ENCODE peak calls at places on chromosome 6, in four cellular contexts. U is esophagus squamous epithelium, D is prostate gland, G is IMR-90. N is an unnamed sample.

GRCh38 chr6:95501032-95501904 is 76.1 kb upstream of the MANEA start:
- DNase-seq in U (no peak), G (no peak), D (no peak), N (no peak)

GRCh38 chr6:163457637-163458561 is 43.4 kb downstream of the QKI start:
- DNase-seq in D (no peak), U (no peak), G (peak; percentile 95), N (no peak)

GRCh38 chr6:152598421-152598820 is 38.7 kb downstream of the SYNE1 start:
- DNase-seq in G (peak; percentile 13), U (no peak), D (no peak), N (no peak)

GRCh38 chr6:41451039-41451438 is 95.1 kb upstream of the FOXP4 start:
- DNase-seq in U (no peak), G (no peak), D (no peak), N (no peak)

GRCh38 chr6:161743526-161744196 is 469.8 kb upstream of the AGPAT4 start:
- DNase-seq in G (no peak), D (no peak), U (no peak), N (peak; percentile 36)

GRCh38 chr6:77416839-77417238 is 46.5 kb downstream of the HTR1B start:
- DNase-seq in D (no peak), U (no peak), G (no peak), N (no peak)

GRCh38 chr6:148464319-148465010 is 121.8 kb downstream of the SASH1 start:
- DNase-seq in G (peak; percentile 79), D (peak; percentile 47), U (no peak), N (peak; percentile 82)

GRCh38 chr6:149855040-149855654 is 9.0 kb downstream of the LRP11 start:
- DNase-seq in D (no peak), U (no peak), G (peak; percentile 94), N (no peak)

GRCh38 chr6:139540276-139540675 is 165.8 kb upstream of the CITED2 start:
- DNase-seq in D (no peak), U (no peak), G (peak; percentile 77), N (no peak)

GRCh38 chr6:28940294-28940858 is 16.6 kb upstream of the TRIM27 start:
- DNase-seq in G (no peak), D (peak; percentile 75), U (no peak), N (peak; percentile 56)

GRCh38 chr6:72649032-72649984 is 27.4 kb downstream of the KCNQ5 start:
- DNase-seq in D (no peak), U (no peak), G (peak; percentile 83), N (no peak)

GRCh38 chr6:21769405-21769851 is 175.9 kb downstream of the SOX4 start:
- DNase-seq in U (no peak), G (peak; percentile 98), D (no peak), N (peak; percentile 18)

GRCh38 chr6:64376394-64376793 is 740.8 kb downstream of the PHF3 start:
- DNase-seq in U (no peak), G (no peak), D (no peak), N (no peak)

GRCh38 chr6:135576055-135576454 is 78.5 kb upstream of the AHI1 start:
- DNase-seq in U (no peak), D (no peak), G (peak; percentile 80), N (no peak)

GRCh38 chr6:17473554-17473953 is 80.2 kb downstream of the CAP2 start:
- DNase-seq in U (no peak), D (no peak), G (no peak), N (no peak)

GRCh38 chr6:98905759-98906158 is 42.0 kb downstream of the FBXL4 start:
- DNase-seq in G (no peak), D (no peak), U (no peak), N (no peak)

GRCh38 chr6:118542184-118542952 is 5.7 kb upstream of the PLN start:
- DNase-seq in G (peak; percentile 85), D (no peak), U (no peak), N (no peak)

GRCh38 chr6:57173886-57174510 is 1.9 kb downstream of the BAG2 start:
- DNase-seq in U (no peak), D (no peak), G (peak; percentile 84), N (no peak)

GRCh38 chr6:28943557-28944411 is 20.0 kb upstream of the TRIM27 start:
- DNase-seq in G (peak; percentile 73), D (no peak), U (no peak), N (peak; percentile 78)

GRCh38 chr6:41682966-41683459 is 44.7 kb downstream of the MDFI start:
- DNase-seq in D (no peak), U (no peak), G (no peak), N (peak; percentile 20)

GRCh38 chr6:169990095-169991030 is 238.9 kb downstream of the ERMARD start:
- DNase-seq in G (no peak), U (no peak), D (no peak), N (peak; percentile 40)

GRCh38 chr6:55664581-55665223 is 85.7 kb upstream of the HMGCLL1 start:
- DNase-seq in U (no peak), D (no peak), G (peak; percentile 20), N (no peak)

GRCh38 chr6:169575365-169575764 is 126.5 kb downstream of the WDR27 start:
- DNase-seq in D (no peak), U (no peak), G (no peak), N (no peak)

GRCh38 chr6:144834426-144835038 is 549.4 kb downstream of the UTRN start:
- DNase-seq in G (no peak), D (no peak), U (no peak), N (no peak)
- H3K36me3 ChIP-seq in G (peaks cover 18% of the 10 kb centered on the region), D (peaks cover 5% of the 10 kb centered on the region), U (peaks cover 77% of the 10 kb centered on the region), N (no peaks in the 10 kb centered on the region)

GRCh38 chr6:8102122-8102958 is at the start of gene EEF1E1:
- DNase-seq in D (peak; percentile 96), G (peak; percentile 94), U (peak; percentile 82), N (peak; percentile 98)
- TF ChIP-seq POLR2A in D (no peak), G (peak; percentile 81), U (no peak), N (no peak)

GRCh38 chr6:116253188-116253504 is 729 bp downstream of the TSPYL4 start:
- DNase-seq in G (no peak), U (no peak), D (no peak), N (no peak)

GRCh38 chr6:116254297-116254724 is 436 bp upstream of the TSPYL4 start:
- DNase-seq in D (no peak), U (no peak), G (no peak), N (no peak)

GRCh38 chr6:116256694-116257093 is 2.8 kb upstream of the TSPYL4 start:
- DNase-seq in U (no peak), G (no peak), D (no peak), N (no peak)

GRCh38 chr6:116253505-116254296 is at the start of gene TSPYL4:
- DNase-seq in D (peak; percentile 95), G (peak; percentile 97), U (peak; percentile 67), N (peak; percentile 97)

DNA sequence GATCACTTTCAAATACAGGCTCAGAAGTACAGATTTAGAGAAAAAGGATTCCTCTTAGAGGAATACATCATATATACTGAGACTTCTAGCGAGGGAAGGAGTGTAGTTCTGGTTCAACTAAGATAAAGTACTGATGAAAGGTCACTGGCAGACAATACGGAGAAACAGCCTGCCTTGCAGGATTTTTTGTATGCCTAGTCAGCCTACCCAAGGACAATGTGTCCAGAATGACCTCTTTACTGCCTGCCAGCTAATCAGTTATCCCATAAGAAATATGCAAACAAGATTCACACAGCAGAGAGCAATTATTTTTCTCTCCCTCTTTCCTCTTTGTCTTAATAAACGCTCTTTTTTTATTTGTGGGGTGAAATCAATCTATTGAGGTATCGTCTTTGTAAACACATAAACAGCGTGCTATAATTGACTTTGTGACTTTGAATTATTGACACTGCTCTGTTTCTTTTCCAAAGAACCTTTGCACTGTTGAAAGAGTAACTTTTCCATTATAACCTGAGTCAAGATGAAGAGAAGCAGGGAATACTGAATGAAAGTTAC is 1.4 kb upstream of the TSPYL4 start:
- DNase-seq in G (no peak), U (no peak), D (no peak), N (peak; percentile 38)
- H3K4me3 ChIP-seq in G (no peak overlapping the region), U (no peak overlapping the region), D (peak overlapping the region; percentile 80), N (no peak overlapping the region)

GRCh38 chr6:157943249-157943963 is 38.3 kb upstream of the SYNJ2 start:
- DNase-seq in G (no peak), U (no peak), D (no peak), N (no peak)

GRCh38 chr6:157946053-157946617 is 35.5 kb upstream of the SYNJ2 start:
- DNase-seq in G (no peak), U (no peak), D (no peak), N (no peak)

GRCh38 chr6:157944983-157945931 is 36.4 kb upstream of the SYNJ2 start:
- DNase-seq in U (no peak), D (no peak), G (peak; percentile 71), N (no peak)

GRCh38 chr6:157943964-157944283 is 37.7 kb upstream of the SYNJ2 start:
- DNase-seq in D (no peak), G (no peak), U (no peak), N (no peak)

GRCh38 chr6:157946865-157947532 is 34.7 kb upstream of the SYNJ2 start:
- DNase-seq in D (no peak), U (no peak), G (peak; percentile 10), N (peak; percentile 43)
- H3K36me3 ChIP-seq in D (no peaks in the 10 kb centered on the region), U (peaks cover 44% of the 10 kb centered on the region), G (peaks cover 35% of the 10 kb centered on the region), N (no peaks in the 10 kb centered on the region)

GRCh38 chr6:168413018-168413720 is 27.8 kb upstream of the SMOC2 start:
- DNase-seq in G (no peak), U (no peak), D (no peak), N (peak; percentile 75)
- TF ChIP-seq POLR2A in G (no peak), U (no peak), D (no peak), N (no peak)

GRCh38 chr6:31794294-31794865 is 1.2 kb downstream of the VARS1 start:
- DNase-seq in U (no peak), G (peak; percentile 40), D (no peak), N (no peak)
- H3K4me3 ChIP-seq in U (peak overlapping the region; percentile 87), G (peak overlapping the region; percentile 77), D (peak overlapping the region; percentile 96), N (peak overlapping the region; percentile 98)

GRCh38 chr6:36510365-36510764 is 36.9 kb downstream of the STK38 start:
- DNase-seq in D (no peak), G (no peak), U (no peak), N (no peak)

GRCh38 chr6:36506617-36507016 is 40.7 kb downstream of the STK38 start:
- DNase-seq in G (peak; percentile 24), U (no peak), D (no peak), N (no peak)

GRCh38 chr6:36504982-36505381 is 42.3 kb downstream of the STK38 start:
- DNase-seq in D (no peak), G (peak; percentile 29), U (no peak), N (no peak)

GRCh38 chr6:36505744-36506534 is 41.3 kb downstream of the STK38 start:
- DNase-seq in D (no peak), U (no peak), G (no peak), N (no peak)

GRCh38 chr6:36508532-36508931 is 38.7 kb downstream of the STK38 start:
- DNase-seq in D (no peak), G (no peak), U (no peak), N (no peak)
- H3K36me3 ChIP-seq in D (no peaks in the 10 kb centered on the region), G (peaks cover 22% of the 10 kb centered on the region), U (peaks cover 91% of the 10 kb centered on the region), N (no peaks in the 10 kb centered on the region)